ENCODE peak calls at places on chromosomes 6 and 20, in ten cellular contexts. Q is fibroblast of pulmonary artery, R is body of pancreas, Y is heart right ventricle, O is Peyer's patch, A is heart left ventricle, B is A549, P is mammary epithelial cell, V is A673, D is upper lobe of right lung. K is an unnamed sample.

GRCh38 chr6:158060447-158061360 is 79.0 kb downstream of the SYNJ2 start:
- DNase-seq in Q (peak), R (peak), Y (peak), O (peak), A (peak), B (peak), P (peak), V (peak), D (peak), K (no peak)

GRCh38 chr6:19691465-19692167 is 145.6 kb upstream of the ID4 start:
- DNase-seq in Q (peak), R (peak), Y (peak), O (no peak), A (no peak), B (no peak), P (no peak), V (peak), D (no peak), K (no peak)

GRCh38 chr20:61809006-61809770 is 256.5 kb downstream of the TAF4 start:
- DNase-seq in Q (no peak), R (no peak), Y (no peak), O (no peak), A (peak), B (no peak), P (no peak), V (no peak), D (no peak), K (no peak)

GRCh38 chr20:41513829-41514228 is 104.3 kb downstream of the CHD6 start:
- DNase-seq in Q (no peak), R (no peak), Y (no peak), O (no peak), A (no peak), B (no peak), P (no peak), V (no peak), D (no peak), K (no peak)

GRCh38 chr20:43029161-43029560 is 160.5 kb downstream of the PTPRT start:
- DNase-seq in Q (no peak), R (no peak), Y (no peak), O (no peak), A (no peak), B (no peak), P (no peak), V (no peak), D (no peak), K (no peak)

GRCh38 chr6:79841577-79842381 is 105.6 kb downstream of the ELOVL4 start:
- DNase-seq in Q (peak), R (no peak), Y (no peak), O (no peak), A (no peak), B (no peak), P (no peak), V (no peak), D (no peak), K (no peak)

GRCh38 chr6:26223677-26224546 is 136.7 kb downstream of the HFE start:
- DNase-seq in Q (peak), R (peak), Y (no peak), O (peak), A (peak), B (peak), P (peak), V (peak), D (no peak), K (peak)

GRCh38 chr6:129748212-129748900 is 38.4 kb upstream of the ARHGAP18 start:
- DNase-seq in Q (peak), R (peak), Y (no peak), O (peak), A (no peak), B (no peak), P (peak), V (peak), D (no peak), K (peak)

GRCh38 chr6:971981-972640 is 279.2 kb upstream of the EXOC2 start:
- DNase-seq in Q (no peak), R (no peak), Y (no peak), O (no peak), A (no peak), B (no peak), P (peak), V (no peak), D (no peak), K (no peak)

GRCh38 chr6:164967102-164967501 is 342.3 kb downstream of the C6orf118 start:
- DNase-seq in Q (no peak), R (no peak), Y (no peak), O (no peak), A (no peak), B (no peak), P (no peak), V (no peak), D (no peak), K (no peak)

GRCh38 chr20:34920055-34920454 is 35.6 kb downstream of the GSS start:
- DNase-seq in Q (no peak), R (no peak), Y (no peak), O (no peak), A (no peak), B (no peak), P (no peak), V (no peak), D (no peak), K (no peak)

GRCh38 chr6:111484655-111484974 is 1.6 kb upstream of the REV3L start:
- DNase-seq in Q (no peak), R (no peak), Y (no peak), O (no peak), A (no peak), B (no peak), P (no peak), V (no peak), D (no peak), K (no peak)

GRCh38 chr6:57029213-57029612 is 17.3 kb upstream of the KIAA1586 start:
- DNase-seq in Q (no peak), R (no peak), Y (no peak), O (no peak), A (no peak), B (no peak), P (no peak), V (no peak), D (no peak), K (no peak)

GRCh38 chr6:139297921-139298320 is 6.1 kb upstream of the TXLNB start:
- DNase-seq in Q (no peak), R (no peak), Y (no peak), O (no peak), A (no peak), B (no peak), P (no peak), V (no peak), D (no peak), K (no peak)

GRCh38 chr6:3732345-3733141 is 19.0 kb downstream of the PXDC1 start:
- DNase-seq in Q (peak), R (peak), Y (peak), O (peak), A (peak), B (peak), P (peak), V (peak), D (peak), K (peak)

GRCh38 chr6:87155920-87156600 is 695 bp downstream of the ZNF292 start:
- DNase-seq in Q (peak), R (peak), Y (peak), O (peak), A (peak), B (peak), P (peak), V (peak), D (peak), K (peak)

GRCh38 chr20:24850206-24850605 is 98.9 kb upstream of the CST7 start:
- DNase-seq in Q (no peak), R (no peak), Y (no peak), O (no peak), A (no peak), B (no peak), P (no peak), V (no peak), D (no peak), K (no peak)

GRCh38 chr20:63545814-63546213 is 1.7 kb downstream of the SRMS start:
- DNase-seq in Q (no peak), R (no peak), Y (no peak), O (no peak), A (no peak), B (no peak), P (no peak), V (no peak), D (no peak), K (no peak)

GRCh38 chr20:57983082-57983481 is 245.4 kb downstream of the ANKRD60 start:
- DNase-seq in Q (no peak), R (no peak), Y (no peak), O (no peak), A (no peak), B (no peak), P (no peak), V (no peak), D (peak), K (no peak)

GRCh38 chr6:95232477-95232876 is 344.9 kb upstream of the MANEA start:
- DNase-seq in Q (no peak), R (no peak), Y (no peak), O (no peak), A (no peak), B (no peak), P (no peak), V (no peak), D (no peak), K (no peak)

GRCh38 chr6:168368063-168368835 is 48.7 kb upstream of the DACT2 start:
- DNase-seq in Q (peak), R (no peak), Y (no peak), O (no peak), A (peak), B (no peak), P (no peak), V (no peak), D (no peak), K (no peak)

GRCh38 chr20:25310921-25311728 is 63.2 kb downstream of the PYGB start:
- DNase-seq in Q (peak), R (no peak), Y (no peak), O (peak), A (peak), B (no peak), P (no peak), V (no peak), D (peak), K (no peak)

GRCh38 chr6:53112404-53112803 is 36.2 kb downstream of the GCM1 start:
- DNase-seq in Q (no peak), R (peak), Y (no peak), O (peak), A (no peak), B (peak), P (peak), V (no peak), D (no peak), K (no peak)

GRCh38 chr6:144283781-144284473 is 1.2 kb upstream of the UTRN start:
- DNase-seq in Q (peak), R (no peak), Y (no peak), O (no peak), A (no peak), B (no peak), P (peak), V (peak), D (no peak), K (peak)

GRCh38 chr6:54617730-54618129 is 228.8 kb upstream of the FAM83B start:
- DNase-seq in Q (peak), R (no peak), Y (no peak), O (no peak), A (no peak), B (peak), P (no peak), V (no peak), D (no peak), K (no peak)

GRCh38 chr6:103167345-103167744 is 1692.4 kb downstream of the HACE1 start:
- DNase-seq in Q (no peak), R (no peak), Y (no peak), O (no peak), A (no peak), B (no peak), P (no peak), V (no peak), D (no peak), K (no peak)

GRCh38 chr6:46704562-46704961 is 16.9 kb downstream of the TDRD6 start:
- DNase-seq in Q (peak), R (peak), Y (no peak), O (no peak), A (no peak), B (peak), P (peak), V (peak), D (no peak), K (no peak)
- TF ChIP-seq CTCF in Q (no peak), R (peak), Y (peak), O (peak), A (peak), B (no peak), P (peak), V (no peak), D (no peak), K (no peak)

DNA sequence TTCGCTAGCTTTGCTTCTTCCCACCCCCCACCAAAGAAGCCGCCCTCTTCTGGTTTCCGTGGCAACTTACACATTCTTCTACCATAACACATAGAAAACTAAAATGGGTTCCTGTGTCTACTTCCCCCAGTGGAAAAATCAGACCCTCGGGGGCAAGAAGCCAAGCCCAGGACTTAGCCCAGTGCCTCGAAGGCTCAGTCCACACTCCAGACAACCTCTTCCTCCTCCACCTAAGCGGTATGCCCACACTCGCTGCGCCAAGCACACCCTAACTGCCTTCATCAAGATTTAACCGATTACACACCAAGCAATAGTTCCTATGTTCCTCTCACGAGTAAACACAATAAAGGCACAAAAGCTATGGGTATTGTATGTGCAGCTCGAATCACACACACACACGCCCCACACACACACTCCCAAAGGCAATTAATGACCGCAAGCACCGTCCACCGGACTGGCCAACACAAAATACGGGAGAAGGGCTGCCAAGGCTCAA is 537 bp downstream of the PPIL4 start:
- DNase-seq in Q (peak), R (peak), Y (peak), O (peak), A (no peak), B (peak), P (no peak), V (peak), D (peak), K (peak)
- TF ChIP-seq CTCF in Q (no peak), R (peak), Y (no peak), O (no peak), A (no peak), B (peak), P (no peak), V (peak), D (no peak), K (no peak)

DNA sequence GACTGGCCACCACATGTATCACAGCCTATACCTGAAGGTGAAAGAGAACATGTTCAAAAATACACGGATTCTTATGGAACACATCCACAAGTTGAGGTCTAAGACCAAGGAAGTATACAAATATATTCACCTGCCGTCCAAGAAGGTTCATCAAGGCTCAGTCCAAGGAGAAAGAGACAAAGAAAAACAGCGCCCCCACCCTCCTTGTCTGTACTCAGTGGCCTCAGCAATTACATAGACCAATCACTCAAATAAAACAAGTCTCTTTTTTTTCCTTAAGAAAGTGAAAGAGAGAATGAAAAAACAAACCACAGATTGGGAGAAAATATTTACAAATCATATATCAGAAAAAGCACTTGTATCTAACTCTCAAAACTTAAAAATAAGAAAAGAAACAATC is 19.5 kb downstream of the CPXM1 start:
- DNase-seq in Q (no peak), R (no peak), Y (no peak), O (no peak), A (no peak), B (no peak), P (no peak), V (no peak), D (no peak), K (no peak)
- TF ChIP-seq CTCF in Q (no peak), R (no peak), Y (no peak), O (no peak), A (no peak), B (peak), P (no peak), V (no peak), D (no peak), K (no peak)

GRCh38 chr6:85344996-85345395 is 104.9 kb upstream of the NT5E start:
- DNase-seq in Q (no peak), R (no peak), Y (no peak), O (no peak), A (no peak), B (no peak), P (peak), V (no peak), D (no peak), K (no peak)

GRCh38 chr6:85347787-85348186 is 102.1 kb upstream of the NT5E start:
- DNase-seq in Q (no peak), R (no peak), Y (no peak), O (no peak), A (no peak), B (no peak), P (no peak), V (no peak), D (no peak), K (no peak)

GRCh38 chr6:85346196-85346595 is 103.7 kb upstream of the NT5E start:
- DNase-seq in Q (no peak), R (no peak), Y (no peak), O (no peak), A (no peak), B (no peak), P (no peak), V (no peak), D (no peak), K (no peak)

GRCh38 chr6:85353012-85353411 is 96.9 kb upstream of the NT5E start:
- DNase-seq in Q (no peak), R (no peak), Y (no peak), O (no peak), A (no peak), B (no peak), P (no peak), V (no peak), D (no peak), K (no peak)

DNA sequence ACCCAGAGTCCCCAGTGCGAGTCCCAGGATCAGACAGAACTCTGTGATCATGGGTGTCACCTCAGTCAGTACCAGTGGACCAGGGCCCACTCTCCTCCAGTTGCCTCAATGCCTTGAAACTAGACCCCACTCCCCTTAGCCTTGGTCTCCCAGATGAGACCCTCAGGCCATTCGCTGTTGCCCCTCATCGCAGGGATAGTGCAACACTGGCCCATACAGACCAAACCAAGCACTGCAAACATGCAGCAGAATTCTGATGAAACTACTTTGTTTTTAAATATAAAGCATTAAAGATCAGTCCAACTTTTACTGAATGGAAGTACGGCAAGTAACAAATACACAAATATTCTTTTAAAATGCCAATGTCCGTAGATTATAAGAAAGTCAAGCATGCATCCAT is 101.2 kb upstream of the NT5E start:
- DNase-seq in Q (no peak), R (no peak), Y (no peak), O (no peak), A (no peak), B (no peak), P (no peak), V (no peak), D (no peak), K (no peak)
- TF ChIP-seq CTCF in Q (no peak), R (no peak), Y (no peak), O (no peak), A (no peak), B (no peak), P (peak), V (peak), D (no peak), K (no peak)

GRCh38 chr6:16338577-16339262 is 100.3 kb downstream of the GMPR start:
- DNase-seq in Q (peak), R (peak), Y (peak), O (peak), A (peak), B (peak), P (peak), V (peak), D (peak), K (no peak)
- TF ChIP-seq CTCF in Q (peak), R (no peak), Y (peak), O (no peak), A (peak), B (peak), P (peak), V (peak), D (peak), K (no peak)

GRCh38 chr20:59042151-59042795 is at the start of gene PRELID3B:
- DNase-seq in Q (no peak), R (peak), Y (no peak), O (peak), A (no peak), B (peak), P (peak), V (peak), D (no peak), K (peak)
- TF ChIP-seq CTCF in Q (no peak), R (no peak), Y (no peak), O (no peak), A (no peak), B (no peak), P (no peak), V (no peak), D (no peak), K (no peak)

K was measured in GM20000.